ENCODE peak calls at places on chromosomes 2 and 18, in nine cellular contexts. One of them, this sample, is unnamed.

GRCh38 chr2:104599802-104600510 is 254.0 kb upstream of the POU3F3 start:
- DNase-seq in left colon: no peak
- DNase-seq in SK-MEL-5: no peak
- DNase-seq in D341Med: no peak
- DNase-seq in activated CD8-positive, alpha-beta T cell treated with anti-CD3 and anti-CD28 coated beads for 36 hours: no peak
- DNase-seq in left ventricle myocardium inferior: no peak
- DNase-seq in T-cell: no peak
- DNase-seq in A549: peak; percentile 1
- DNase-seq in T follicular helper cell: no peak
- DNase-seq in this sample: peak; percentile 61

GRCh38 chr18:37424507-37424906 is 141.1 kb downstream of the CELF4 start:
- DNase-seq in left colon: no peak
- DNase-seq in SK-MEL-5: no peak
- DNase-seq in D341Med: no peak
- DNase-seq in activated CD8-positive, alpha-beta T cell treated with anti-CD3 and anti-CD28 coated beads for 36 hours: no peak
- DNase-seq in left ventricle myocardium inferior: no peak
- DNase-seq in T-cell: no peak
- DNase-seq in A549: no peak
- DNase-seq in T follicular helper cell: no peak
- DNase-seq in this sample: no peak

GRCh38 chr18:36411745-36412168 is 114.2 kb downstream of the FHOD3 start:
- DNase-seq in left colon: no peak
- DNase-seq in SK-MEL-5: peak; percentile 79
- DNase-seq in D341Med: peak; percentile 84
- DNase-seq in activated CD8-positive, alpha-beta T cell treated with anti-CD3 and anti-CD28 coated beads for 36 hours: peak; percentile 7
- DNase-seq in left ventricle myocardium inferior: no peak
- DNase-seq in T-cell: no peak
- DNase-seq in A549: peak; percentile 42
- DNase-seq in T follicular helper cell: no peak
- DNase-seq in this sample: no peak

GRCh38 chr18:44719519-44720060 is 38.9 kb downstream of the SETBP1 start:
- DNase-seq in left colon: no peak
- DNase-seq in SK-MEL-5: no peak
- DNase-seq in D341Med: no peak
- DNase-seq in activated CD8-positive, alpha-beta T cell treated with anti-CD3 and anti-CD28 coated beads for 36 hours: no peak
- DNase-seq in left ventricle myocardium inferior: peak; percentile 41
- DNase-seq in T-cell: no peak
- DNase-seq in A549: no peak
- DNase-seq in T follicular helper cell: no peak
- DNase-seq in this sample: no peak

GRCh38 chr2:56474412-56475158 is 290.8 kb downstream of the CCDC85A start:
- DNase-seq in left colon: no peak
- DNase-seq in SK-MEL-5: no peak
- DNase-seq in D341Med: no peak
- DNase-seq in activated CD8-positive, alpha-beta T cell treated with anti-CD3 and anti-CD28 coated beads for 36 hours: no peak
- DNase-seq in left ventricle myocardium inferior: no peak
- DNase-seq in T-cell: no peak
- DNase-seq in A549: peak; percentile 5
- DNase-seq in T follicular helper cell: no peak
- DNase-seq in this sample: peak; percentile 80

GRCh38 chr2:173680574-173680973 is 284.6 kb downstream of the SP3 start:
- DNase-seq in left colon: no peak
- DNase-seq in SK-MEL-5: no peak
- DNase-seq in D341Med: no peak
- DNase-seq in activated CD8-positive, alpha-beta T cell treated with anti-CD3 and anti-CD28 coated beads for 36 hours: no peak
- DNase-seq in left ventricle myocardium inferior: no peak
- DNase-seq in T-cell: no peak
- DNase-seq in A549: no peak
- DNase-seq in T follicular helper cell: no peak
- DNase-seq in this sample: no peak

GRCh38 chr2:165058471-165059265 is 103.3 kb upstream of the SLC38A11 start:
- DNase-seq in left colon: no peak
- DNase-seq in SK-MEL-5: no peak
- DNase-seq in D341Med: no peak
- DNase-seq in activated CD8-positive, alpha-beta T cell treated with anti-CD3 and anti-CD28 coated beads for 36 hours: no peak
- DNase-seq in left ventricle myocardium inferior: no peak
- DNase-seq in T-cell: no peak
- DNase-seq in A549: no peak
- DNase-seq in T follicular helper cell: no peak
- DNase-seq in this sample: no peak

GRCh38 chr18:9898792-9899549 is 13.2 kb downstream of the TXNDC2 start:
- DNase-seq in left colon: no peak
- DNase-seq in SK-MEL-5: peak; percentile 90
- DNase-seq in D341Med: no peak
- DNase-seq in activated CD8-positive, alpha-beta T cell treated with anti-CD3 and anti-CD28 coated beads for 36 hours: peak; percentile 26
- DNase-seq in left ventricle myocardium inferior: no peak
- DNase-seq in T-cell: no peak
- DNase-seq in A549: peak; percentile 82
- DNase-seq in T follicular helper cell: no peak
- DNase-seq in this sample: no peak

This sample was measured in skeletal muscle cell.